ENCODE peak calls at places on chromosomes 6 and 20, in four cellular contexts. L is small intestine, J is MM.1S, O is A172. F is an unnamed sample.

GRCh38 chr20:50478162-50479036 is 31.8 kb upstream of the PTPN1 start:
- DNase-seq in L (peak; percentile 75), J (no peak), O (peak; percentile 69), F (peak; percentile 80)

GRCh38 chr6:53476979-53477378 is 67.9 kb downstream of the GCLC start:
- DNase-seq in L (no peak), J (no peak), O (no peak), F (no peak)

GRCh38 chr20:46324960-46325703 is 16.8 kb upstream of the CDH22 start:
- DNase-seq in L (peak; percentile 24), J (no peak), O (peak; percentile 40), F (peak; percentile 36)

GRCh38 chr6:28142446-28142845 is 763 bp downstream of the ZKSCAN8 start:
- DNase-seq in L (no peak), J (no peak), O (no peak), F (no peak)

GRCh38 chr6:139577124-139577800 is 202.8 kb upstream of the CITED2 start:
- DNase-seq in L (no peak), J (no peak), O (peak; percentile 21), F (no peak)

GRCh38 chr6:2026133-2026532 is 219.3 kb downstream of the GMDS start:
- DNase-seq in L (no peak), J (no peak), O (no peak), F (no peak)

GRCh38 chr6:135535989-135536414 is 38.5 kb upstream of the AHI1 start:
- DNase-seq in L (peak; percentile 50), J (peak; percentile 54), O (peak; percentile 39), F (peak; percentile 65)

GRCh38 chr6:36720251-36721141 is 22.9 kb downstream of the RAB44 start:
- DNase-seq in L (no peak), J (no peak), O (no peak), F (no peak)

GRCh38 chr6:12648171-12648570 is 68.4 kb upstream of the PHACTR1 start:
- DNase-seq in L (no peak), J (no peak), O (no peak), F (no peak)

GRCh38 chr6:24358219-24358821 is 461 bp upstream of the DCDC2 start:
- DNase-seq in L (no peak), J (no peak), O (no peak), F (no peak)

GRCh38 chr6:2839195-2839981 is 2.3 kb downstream of the SERPINB1 start:
- DNase-seq in L (peak; percentile 99), J (no peak), O (peak; percentile 46), F (peak; percentile 76)

GRCh38 chr20:1075564-1075963 is 42.8 kb upstream of the PSMF1 start:
- DNase-seq in L (no peak), J (peak; percentile 58), O (no peak), F (no peak)

GRCh38 chr6:165726915-165727314 is 63.9 kb upstream of the PDE10A start:
- DNase-seq in L (no peak), J (no peak), O (no peak), F (no peak)

GRCh38 chr6:136014454-136015421 is 163.2 kb downstream of the PDE7B start:
- DNase-seq in L (no peak), J (no peak), O (peak; percentile 91), F (no peak)

GRCh38 chr6:25713802-25714201 is 40.7 kb upstream of the SLC17A4 start:
- DNase-seq in L (no peak), J (no peak), O (no peak), F (no peak)

GRCh38 chr6:32954983-32955802 is 2.3 kb upstream of the HLA-DMA start:
- DNase-seq in L (peak; percentile 79), J (peak; percentile 59), O (no peak), F (peak; percentile 39)

GRCh38 chr6:27866370-27867050 is 45.7 kb downstream of the OR2B2 start:
- DNase-seq in L (peak; percentile 73), J (peak; percentile 72), O (peak; percentile 75), F (peak; percentile 56)

GRCh38 chr6:104885518-104886043 is 25.9 kb upstream of the HACE1 start:
- DNase-seq in L (no peak), J (no peak), O (no peak), F (no peak)

GRCh38 chr6:144969154-144969553 is 684.0 kb downstream of the UTRN start:
- DNase-seq in L (no peak), J (no peak), O (no peak), F (no peak)

GRCh38 chr20:39019805-39020325 is 57.7 kb downstream of the DHX35 start:
- DNase-seq in L (no peak), J (peak; percentile 69), O (no peak), F (no peak)

GRCh38 chr6:156279306-156279969 is 497.7 kb upstream of the ARID1B start:
- DNase-seq in L (no peak), J (peak; percentile 83), O (no peak), F (no peak)

GRCh38 chr20:25225642-25226432 is 22.0 kb upstream of the PYGB start:
- DNase-seq in L (no peak), J (no peak), O (no peak), F (no peak)

GRCh38 chr6:21079468-21080048 is 514.0 kb upstream of the SOX4 start:
- DNase-seq in L (no peak), J (no peak), O (no peak), F (peak; percentile 28)

GRCh38 chr6:26363882-26364825 is 844 bp upstream of the BTN3A2 start:
- DNase-seq in L (peak; percentile 31), J (no peak), O (peak; percentile 19), F (peak; percentile 12)

GRCh38 chr20:1003920-1004697 is 2.0 kb upstream of the RSPO4 start:
- DNase-seq in L (no peak), J (no peak), O (no peak), F (no peak)

GRCh38 chr6:101401792-101402617 is 8.5 kb downstream of the GRIK2 start:
- DNase-seq in L (no peak), J (no peak), O (no peak), F (peak; percentile 40)

GRCh38 chr6:24313477-24314141 is 44.2 kb downstream of the DCDC2 start:
- DNase-seq in L (no peak), J (no peak), O (peak; percentile 82), F (peak; percentile 36)

GRCh38 chr20:986733-987355 is 15.3 kb downstream of the RSPO4 start:
- DNase-seq in L (no peak), J (no peak), O (peak; percentile 66), F (no peak)

GRCh38 chr6:31294056-31294455 is 22.2 kb upstream of the HLA-C start:
- DNase-seq in L (no peak), J (no peak), O (no peak), F (no peak)

GRCh38 chr20:37935435-37935834 is 32.5 kb downstream of the VSTM2L start:
- DNase-seq in L (no peak), J (no peak), O (no peak), F (no peak)

GRCh38 chr6:19287928-19288327 is 549.2 kb upstream of the ID4 start:
- DNase-seq in L (no peak), J (no peak), O (no peak), F (no peak)

GRCh38 chr6:41700577-41701347 is 34.6 kb downstream of the TFEB start:
- DNase-seq in L (no peak), J (no peak), O (no peak), F (no peak)

GRCh38 chr6:139748353-139749146 is 374.1 kb upstream of the CITED2 start:
- DNase-seq in L (peak; percentile 94), J (no peak), O (peak; percentile 31), F (peak; percentile 72)

GRCh38 chr6:129519750-129520149 is 190.2 kb downstream of the ARHGAP18 start:
- DNase-seq in L (no peak), J (no peak), O (no peak), F (no peak)

GRCh38 chr20:59082981-59083380 is 40.4 kb upstream of the PRELID3B start:
- DNase-seq in L (no peak), J (no peak), O (peak; percentile 80), F (no peak)

GRCh38 chr20:43949741-43950618 is 35.3 kb downstream of the TOX2 start:
- DNase-seq in L (peak; percentile 42), J (peak; percentile 98), O (peak; percentile 76), F (no peak)

GRCh38 chr20:10171864-10172751 is 46.5 kb upstream of the SNAP25 start:
- DNase-seq in L (peak; percentile 27), J (no peak), O (peak; percentile 54), F (peak; percentile 67)